ENCODE peak calls at places on chromosomes 6 and 20, in ten cellular contexts. One of them, this sample, is unnamed. For H3K4me1, the result is how much of the 10 kb centered on the place peaks cover.

GRCh38 chr6:148492654-148493290 is 150.1 kb downstream of the SASH1 start:
- DNase-seq in OCI-LY7: no peak
- DNase-seq in A549: no peak
- DNase-seq in CD8-positive, alpha-beta memory T cell: no peak
- DNase-seq in heart left ventricle: no peak
- DNase-seq in SJSA1: no peak
- DNase-seq in DND-41: no peak
- DNase-seq in upper lobe of right lung: no peak
- DNase-seq in left ventricle myocardium inferior: no peak
- DNase-seq in Panc1: no peak
- DNase-seq in this sample: no peak

GRCh38 chr6:90643366-90643765 is 56.5 kb upstream of the MAP3K7 start:
- DNase-seq in OCI-LY7: no peak
- DNase-seq in SJSA1: peak
- DNase-seq in heart left ventricle: no peak
- DNase-seq in Panc1: no peak
- DNase-seq in A549: no peak
- DNase-seq in DND-41: peak
- DNase-seq in upper lobe of right lung: no peak
- DNase-seq in left ventricle myocardium inferior: no peak
- DNase-seq in CD8-positive, alpha-beta memory T cell: no peak
- DNase-seq in this sample: no peak

GRCh38 chr6:36738108-36738507 is 40.5 kb downstream of the RAB44 start:
- DNase-seq in Panc1: no peak
- DNase-seq in A549: no peak
- DNase-seq in CD8-positive, alpha-beta memory T cell: no peak
- DNase-seq in heart left ventricle: no peak
- DNase-seq in OCI-LY7: no peak
- DNase-seq in upper lobe of right lung: no peak
- DNase-seq in SJSA1: no peak
- DNase-seq in left ventricle myocardium inferior: no peak
- DNase-seq in DND-41: no peak
- DNase-seq in this sample: no peak

GRCh38 chr20:20664795-20665194 is 47.6 kb downstream of the RALGAPA2 start:
- DNase-seq in heart left ventricle: no peak
- DNase-seq in Panc1: peak
- DNase-seq in upper lobe of right lung: no peak
- DNase-seq in CD8-positive, alpha-beta memory T cell: no peak
- DNase-seq in OCI-LY7: peak
- DNase-seq in SJSA1: no peak
- DNase-seq in A549: peak
- DNase-seq in left ventricle myocardium inferior: no peak
- DNase-seq in DND-41: peak
- DNase-seq in this sample: peak

GRCh38 chr6:31878761-31879542 is at the start of gene SLC44A4:
- DNase-seq in left ventricle myocardium inferior: no peak
- DNase-seq in OCI-LY7: no peak
- DNase-seq in DND-41: no peak
- DNase-seq in CD8-positive, alpha-beta memory T cell: no peak
- DNase-seq in heart left ventricle: no peak
- DNase-seq in upper lobe of right lung: peak
- DNase-seq in Panc1: no peak
- DNase-seq in A549: no peak
- DNase-seq in SJSA1: no peak
- DNase-seq in this sample: no peak

GRCh38 chr6:165321555-165322145 is 12.2 kb upstream of the C6orf118 start:
- DNase-seq in OCI-LY7: no peak
- DNase-seq in Panc1: no peak
- DNase-seq in CD8-positive, alpha-beta memory T cell: no peak
- DNase-seq in DND-41: no peak
- DNase-seq in left ventricle myocardium inferior: no peak
- DNase-seq in SJSA1: no peak
- DNase-seq in heart left ventricle: no peak
- DNase-seq in upper lobe of right lung: no peak
- DNase-seq in A549: no peak
- DNase-seq in this sample: no peak

GRCh38 chr20:10521068-10521834 is 86.1 kb downstream of the SLX4IP start:
- DNase-seq in CD8-positive, alpha-beta memory T cell: no peak
- DNase-seq in OCI-LY7: no peak
- DNase-seq in heart left ventricle: no peak
- DNase-seq in Panc1: no peak
- DNase-seq in A549: peak
- DNase-seq in SJSA1: peak
- DNase-seq in upper lobe of right lung: no peak
- DNase-seq in DND-41: no peak
- DNase-seq in left ventricle myocardium inferior: no peak
- DNase-seq in this sample: peak

GRCh38 chr6:125267806-125268523 is 33.8 kb downstream of the HDDC2 start:
- DNase-seq in A549: no peak
- DNase-seq in Panc1: no peak
- DNase-seq in left ventricle myocardium inferior: no peak
- DNase-seq in SJSA1: no peak
- DNase-seq in heart left ventricle: no peak
- DNase-seq in CD8-positive, alpha-beta memory T cell: no peak
- DNase-seq in DND-41: no peak
- DNase-seq in upper lobe of right lung: no peak
- DNase-seq in OCI-LY7: no peak
- DNase-seq in this sample: peak

GRCh38 chr6:40586369-40586768 is 795 bp downstream of the LRFN2 start:
- DNase-seq in Panc1: no peak
- DNase-seq in OCI-LY7: no peak
- DNase-seq in upper lobe of right lung: no peak
- DNase-seq in DND-41: peak
- DNase-seq in heart left ventricle: no peak
- DNase-seq in left ventricle myocardium inferior: no peak
- DNase-seq in CD8-positive, alpha-beta memory T cell: no peak
- DNase-seq in A549: no peak
- DNase-seq in SJSA1: no peak
- DNase-seq in this sample: peak

GRCh38 chr6:40585218-40585617 is 1.9 kb downstream of the LRFN2 start:
- DNase-seq in CD8-positive, alpha-beta memory T cell: no peak
- DNase-seq in upper lobe of right lung: no peak
- DNase-seq in left ventricle myocardium inferior: no peak
- DNase-seq in DND-41: no peak
- DNase-seq in heart left ventricle: no peak
- DNase-seq in A549: no peak
- DNase-seq in OCI-LY7: no peak
- DNase-seq in SJSA1: no peak
- DNase-seq in Panc1: no peak
- DNase-seq in this sample: peak

GRCh38 chr6:40584741-40585140 is 2.4 kb downstream of the LRFN2 start:
- DNase-seq in DND-41: no peak
- DNase-seq in SJSA1: no peak
- DNase-seq in left ventricle myocardium inferior: no peak
- DNase-seq in upper lobe of right lung: no peak
- DNase-seq in CD8-positive, alpha-beta memory T cell: no peak
- DNase-seq in A549: no peak
- DNase-seq in OCI-LY7: no peak
- DNase-seq in Panc1: no peak
- DNase-seq in heart left ventricle: no peak
- DNase-seq in this sample: no peak

GRCh38 chr6:40586800-40587201 is 363 bp downstream of the LRFN2 start:
- DNase-seq in OCI-LY7: no peak
- DNase-seq in A549: no peak
- DNase-seq in upper lobe of right lung: no peak
- DNase-seq in CD8-positive, alpha-beta memory T cell: no peak
- DNase-seq in DND-41: no peak
- DNase-seq in heart left ventricle: no peak
- DNase-seq in SJSA1: no peak
- DNase-seq in Panc1: no peak
- DNase-seq in left ventricle myocardium inferior: no peak
- DNase-seq in this sample: peak

GRCh38 chr6:40585661-40586269 is 1.4 kb downstream of the LRFN2 start:
- DNase-seq in OCI-LY7: no peak
- DNase-seq in upper lobe of right lung: no peak
- DNase-seq in SJSA1: no peak
- DNase-seq in left ventricle myocardium inferior: no peak
- DNase-seq in CD8-positive, alpha-beta memory T cell: no peak
- DNase-seq in DND-41: peak
- DNase-seq in heart left ventricle: no peak
- DNase-seq in A549: no peak
- DNase-seq in Panc1: no peak
- DNase-seq in this sample: peak
- H3K4me1 ChIP-seq in OCI-LY7: under half
- H3K4me1 ChIP-seq in upper lobe of right lung: under half
- H3K4me1 ChIP-seq in SJSA1: under half
- H3K4me1 ChIP-seq in left ventricle myocardium inferior: under half
- H3K4me1 ChIP-seq in CD8-positive, alpha-beta memory T cell: under half
- H3K4me1 ChIP-seq in DND-41: half or more
- H3K4me1 ChIP-seq in heart left ventricle: under half
- H3K4me1 ChIP-seq in A549: under half
- H3K4me1 ChIP-seq in Panc1: under half
- H3K4me1 ChIP-seq in this sample: under half

DNA sequence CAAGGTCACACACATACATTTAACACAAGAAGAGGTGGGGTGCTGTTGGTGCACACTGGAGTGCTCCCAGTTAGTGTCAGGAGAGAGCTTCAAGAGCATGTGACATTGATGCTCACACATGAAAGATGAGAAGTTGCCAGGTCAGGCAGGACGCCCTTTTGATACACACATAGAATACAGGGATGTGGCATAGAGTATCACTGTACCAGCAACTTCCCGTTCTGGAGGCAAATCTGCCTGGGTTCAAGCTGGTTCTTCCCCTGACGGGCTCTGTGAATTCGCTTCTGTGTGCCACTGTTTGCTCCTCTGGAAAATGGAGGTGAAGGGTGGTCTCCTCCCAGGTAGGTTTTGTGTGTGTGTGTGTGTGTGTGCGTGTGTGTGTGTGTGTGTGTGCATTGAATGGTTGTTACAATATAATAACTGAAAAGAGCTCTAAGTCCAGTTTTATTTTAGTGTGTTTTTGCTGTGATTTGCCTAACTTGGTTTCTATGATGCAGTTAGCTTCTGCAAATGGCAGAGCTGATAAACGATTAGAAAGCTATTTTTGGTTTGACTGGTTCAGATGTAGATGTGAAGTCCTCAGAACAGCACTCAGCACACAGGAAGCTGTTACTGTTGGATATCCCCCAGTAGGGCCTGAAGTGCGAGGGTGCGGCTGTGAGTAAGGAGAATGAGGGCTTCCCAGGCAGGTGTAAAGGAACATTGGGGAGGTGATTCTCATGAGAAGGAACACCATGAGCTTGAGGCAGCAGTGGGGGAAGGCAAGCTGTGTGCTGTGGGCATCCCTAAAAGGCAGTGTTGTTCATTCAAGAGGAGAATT is 53.4 kb downstream of the HIVEP1 start:
- DNase-seq in left ventricle myocardium inferior: no peak
- DNase-seq in OCI-LY7: peak
- DNase-seq in DND-41: no peak
- DNase-seq in heart left ventricle: no peak
- DNase-seq in upper lobe of right lung: peak
- DNase-seq in Panc1: no peak
- DNase-seq in CD8-positive, alpha-beta memory T cell: peak
- DNase-seq in SJSA1: no peak
- DNase-seq in A549: no peak
- DNase-seq in this sample: no peak
- H3K4me3 ChIP-seq in left ventricle myocardium inferior: no peak
- H3K4me3 ChIP-seq in OCI-LY7: no peak
- H3K4me3 ChIP-seq in DND-41: no peak
- H3K4me3 ChIP-seq in heart left ventricle: no peak
- H3K4me3 ChIP-seq in upper lobe of right lung: no peak
- H3K4me3 ChIP-seq in Panc1: no peak
- H3K4me3 ChIP-seq in CD8-positive, alpha-beta memory T cell: no peak
- H3K4me3 ChIP-seq in SJSA1: no peak
- H3K4me3 ChIP-seq in A549: no peak
- H3K4me3 ChIP-seq in this sample: no peak

GRCh38 chr6:30062471-30063178 is 1.6 kb downstream of the POLR1H start:
- DNase-seq in SJSA1: no peak
- DNase-seq in CD8-positive, alpha-beta memory T cell: no peak
- DNase-seq in DND-41: no peak
- DNase-seq in heart left ventricle: no peak
- DNase-seq in upper lobe of right lung: no peak
- DNase-seq in Panc1: no peak
- DNase-seq in A549: no peak
- DNase-seq in OCI-LY7: peak
- DNase-seq in left ventricle myocardium inferior: no peak
- DNase-seq in this sample: no peak

GRCh38 chr6:30061766-30062458 is 847 bp downstream of the POLR1H start:
- DNase-seq in heart left ventricle: no peak
- DNase-seq in SJSA1: no peak
- DNase-seq in DND-41: peak
- DNase-seq in Panc1: no peak
- DNase-seq in left ventricle myocardium inferior: no peak
- DNase-seq in OCI-LY7: peak
- DNase-seq in A549: no peak
- DNase-seq in upper lobe of right lung: no peak
- DNase-seq in CD8-positive, alpha-beta memory T cell: no peak
- DNase-seq in this sample: peak

GRCh38 chr6:30060982-30061765 is at the start of gene POLR1H:
- DNase-seq in left ventricle myocardium inferior: peak
- DNase-seq in CD8-positive, alpha-beta memory T cell: peak
- DNase-seq in A549: peak
- DNase-seq in upper lobe of right lung: peak
- DNase-seq in Panc1: peak
- DNase-seq in DND-41: peak
- DNase-seq in OCI-LY7: peak
- DNase-seq in heart left ventricle: peak
- DNase-seq in SJSA1: peak
- DNase-seq in this sample: peak

GRCh38 chr6:30060634-30060981 is 457 bp upstream of the POLR1H start:
- DNase-seq in SJSA1: no peak
- DNase-seq in heart left ventricle: no peak
- DNase-seq in DND-41: peak
- DNase-seq in CD8-positive, alpha-beta memory T cell: no peak
- DNase-seq in left ventricle myocardium inferior: no peak
- DNase-seq in Panc1: no peak
- DNase-seq in A549: no peak
- DNase-seq in OCI-LY7: peak
- DNase-seq in upper lobe of right lung: peak
- DNase-seq in this sample: peak

GRCh38 chr6:30063315-30063714 is 2.2 kb downstream of the POLR1H start:
- DNase-seq in DND-41: no peak
- DNase-seq in A549: no peak
- DNase-seq in OCI-LY7: no peak
- DNase-seq in SJSA1: no peak
- DNase-seq in upper lobe of right lung: no peak
- DNase-seq in heart left ventricle: no peak
- DNase-seq in left ventricle myocardium inferior: no peak
- DNase-seq in CD8-positive, alpha-beta memory T cell: no peak
- DNase-seq in Panc1: no peak
- DNase-seq in this sample: no peak
- H3K4me1 ChIP-seq in DND-41: half or more
- H3K4me1 ChIP-seq in A549: under half
- H3K4me1 ChIP-seq in OCI-LY7: under half
- H3K4me1 ChIP-seq in SJSA1: under half
- H3K4me1 ChIP-seq in upper lobe of right lung: under half
- H3K4me1 ChIP-seq in heart left ventricle: half or more
- H3K4me1 ChIP-seq in left ventricle myocardium inferior: half or more
- H3K4me1 ChIP-seq in CD8-positive, alpha-beta memory T cell: under half
- H3K4me1 ChIP-seq in Panc1: under half
- H3K4me1 ChIP-seq in this sample: under half

GRCh38 chr6:114559419-114559818 is 216.6 kb upstream of the HS3ST5 start:
- DNase-seq in upper lobe of right lung: no peak
- DNase-seq in Panc1: no peak
- DNase-seq in OCI-LY7: no peak
- DNase-seq in DND-41: no peak
- DNase-seq in CD8-positive, alpha-beta memory T cell: no peak
- DNase-seq in left ventricle myocardium inferior: no peak
- DNase-seq in SJSA1: no peak
- DNase-seq in A549: no peak
- DNase-seq in heart left ventricle: no peak
- DNase-seq in this sample: no peak

GRCh38 chr6:114557089-114557488 is 214.3 kb upstream of the HS3ST5 start:
- DNase-seq in left ventricle myocardium inferior: no peak
- DNase-seq in upper lobe of right lung: no peak
- DNase-seq in OCI-LY7: no peak
- DNase-seq in Panc1: no peak
- DNase-seq in A549: no peak
- DNase-seq in SJSA1: no peak
- DNase-seq in DND-41: no peak
- DNase-seq in heart left ventricle: no peak
- DNase-seq in CD8-positive, alpha-beta memory T cell: no peak
- DNase-seq in this sample: no peak

DNA sequence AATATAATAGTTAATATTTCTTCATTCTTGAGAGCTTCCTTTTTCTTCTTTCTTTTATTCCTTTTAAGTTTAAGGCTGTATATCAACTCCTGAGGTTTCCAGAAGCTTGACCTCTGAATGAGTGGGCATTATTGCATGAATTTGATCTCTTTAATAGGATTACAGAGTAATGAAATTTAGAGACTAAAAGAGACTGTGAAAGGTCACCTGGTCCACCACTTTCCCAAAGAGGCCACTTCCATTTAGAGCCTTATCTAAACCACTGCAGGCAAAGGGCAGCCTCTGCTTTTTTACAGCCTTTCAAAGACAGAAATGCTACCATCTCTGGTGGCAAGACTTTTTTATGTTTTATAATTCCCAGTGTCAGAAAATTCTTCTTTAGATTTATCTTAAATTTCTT is 215.3 kb upstream of the HS3ST5 start:
- DNase-seq in upper lobe of right lung: no peak
- DNase-seq in CD8-positive, alpha-beta memory T cell: no peak
- DNase-seq in heart left ventricle: no peak
- DNase-seq in A549: no peak
- DNase-seq in DND-41: no peak
- DNase-seq in SJSA1: no peak
- DNase-seq in Panc1: no peak
- DNase-seq in left ventricle myocardium inferior: no peak
- DNase-seq in OCI-LY7: no peak
- DNase-seq in this sample: peak
- H3K4me3 ChIP-seq in upper lobe of right lung: no peak
- H3K4me3 ChIP-seq in CD8-positive, alpha-beta memory T cell: no peak
- H3K4me3 ChIP-seq in heart left ventricle: no peak
- H3K4me3 ChIP-seq in A549: no peak
- H3K4me3 ChIP-seq in DND-41: no peak
- H3K4me3 ChIP-seq in SJSA1: no peak
- H3K4me3 ChIP-seq in Panc1: no peak
- H3K4me3 ChIP-seq in left ventricle myocardium inferior: no peak
- H3K4me3 ChIP-seq in OCI-LY7: no peak
- H3K4me3 ChIP-seq in this sample: no peak